ENCODE peak calls at places on chromosomes 7 and 10, in seven cellular contexts. One of them, this sample, is unnamed.

GRCh38 chr7:26187380-26188290 is 12.9 kb downstream of the HNRNPA2B1 start:
- DNase-seq in activated CD4-positive, alpha-beta T cell treated with anti-CD3 and anti-CD28 coated beads, Interleukin-2, amount 10 ng/mL, durations not matched to agents 7 days and 5 days: no peak
- DNase-seq in cardiac septum: no peak
- DNase-seq in SJCRH30: no peak
- DNase-seq in nephron progenitor cell: no peak
- DNase-seq in Caco-2: no peak
- DNase-seq in HuH-7: no peak
- DNase-seq in this sample: no peak

GRCh38 chr10:13904053-13904452 is 317.3 kb downstream of the PRPF18 start:
- DNase-seq in cardiac septum: no peak
- DNase-seq in activated CD4-positive, alpha-beta T cell treated with anti-CD3 and anti-CD28 coated beads, Interleukin-2, amount 10 ng/mL, durations not matched to agents 7 days and 5 days: no peak
- DNase-seq in SJCRH30: no peak
- DNase-seq in HuH-7: no peak
- DNase-seq in nephron progenitor cell: peak
- DNase-seq in Caco-2: no peak
- DNase-seq in this sample: no peak

GRCh38 chr10:70272925-70273316 is 10.9 kb downstream of the NPFFR1 start:
- DNase-seq in SJCRH30: no peak
- DNase-seq in nephron progenitor cell: no peak
- DNase-seq in activated CD4-positive, alpha-beta T cell treated with anti-CD3 and anti-CD28 coated beads, Interleukin-2, amount 10 ng/mL, durations not matched to agents 7 days and 5 days: peak
- DNase-seq in Caco-2: no peak
- DNase-seq in HuH-7: no peak
- DNase-seq in cardiac septum: no peak
- DNase-seq in this sample: no peak

GRCh38 chr10:24358022-24358421 is 149.1 kb downstream of the KIAA1217 start:
- DNase-seq in SJCRH30: no peak
- DNase-seq in activated CD4-positive, alpha-beta T cell treated with anti-CD3 and anti-CD28 coated beads, Interleukin-2, amount 10 ng/mL, durations not matched to agents 7 days and 5 days: no peak
- DNase-seq in nephron progenitor cell: no peak
- DNase-seq in HuH-7: no peak
- DNase-seq in cardiac septum: no peak
- DNase-seq in Caco-2: no peak
- DNase-seq in this sample: no peak

GRCh38 chr7:105963038-105963667 is at the start of gene CDHR3:
- DNase-seq in SJCRH30: no peak
- DNase-seq in activated CD4-positive, alpha-beta T cell treated with anti-CD3 and anti-CD28 coated beads, Interleukin-2, amount 10 ng/mL, durations not matched to agents 7 days and 5 days: no peak
- DNase-seq in HuH-7: peak
- DNase-seq in cardiac septum: no peak
- DNase-seq in nephron progenitor cell: no peak
- DNase-seq in Caco-2: no peak
- DNase-seq in this sample: no peak

GRCh38 chr10:44650576-44651394 is 260.4 kb upstream of the TMEM72 start:
- DNase-seq in HuH-7: no peak
- DNase-seq in activated CD4-positive, alpha-beta T cell treated with anti-CD3 and anti-CD28 coated beads, Interleukin-2, amount 10 ng/mL, durations not matched to agents 7 days and 5 days: no peak
- DNase-seq in Caco-2: no peak
- DNase-seq in cardiac septum: no peak
- DNase-seq in SJCRH30: no peak
- DNase-seq in nephron progenitor cell: no peak
- DNase-seq in this sample: peak

GRCh38 chr7:47285860-47286491 is 295.9 kb downstream of the TNS3 start:
- DNase-seq in HuH-7: no peak
- DNase-seq in nephron progenitor cell: no peak
- DNase-seq in Caco-2: no peak
- DNase-seq in cardiac septum: no peak
- DNase-seq in SJCRH30: no peak
- DNase-seq in activated CD4-positive, alpha-beta T cell treated with anti-CD3 and anti-CD28 coated beads, Interleukin-2, amount 10 ng/mL, durations not matched to agents 7 days and 5 days: no peak
- DNase-seq in this sample: peak

GRCh38 chr10:49360271-49361177 is 35.4 kb downstream of the DRGX start:
- DNase-seq in SJCRH30: peak
- DNase-seq in cardiac septum: no peak
- DNase-seq in activated CD4-positive, alpha-beta T cell treated with anti-CD3 and anti-CD28 coated beads, Interleukin-2, amount 10 ng/mL, durations not matched to agents 7 days and 5 days: no peak
- DNase-seq in nephron progenitor cell: no peak
- DNase-seq in Caco-2: no peak
- DNase-seq in HuH-7: no peak
- DNase-seq in this sample: no peak

GRCh38 chr7:24038993-24039392 is 245.0 kb upstream of the NPY start:
- DNase-seq in cardiac septum: no peak
- DNase-seq in nephron progenitor cell: no peak
- DNase-seq in HuH-7: no peak
- DNase-seq in activated CD4-positive, alpha-beta T cell treated with anti-CD3 and anti-CD28 coated beads, Interleukin-2, amount 10 ng/mL, durations not matched to agents 7 days and 5 days: no peak
- DNase-seq in SJCRH30: peak
- DNase-seq in Caco-2: no peak
- DNase-seq in this sample: no peak

GRCh38 chr10:86958831-86959736 is 685 bp downstream of the SNCG start:
- DNase-seq in HuH-7: no peak
- DNase-seq in Caco-2: peak
- DNase-seq in cardiac septum: no peak
- DNase-seq in nephron progenitor cell: no peak
- DNase-seq in activated CD4-positive, alpha-beta T cell treated with anti-CD3 and anti-CD28 coated beads, Interleukin-2, amount 10 ng/mL, durations not matched to agents 7 days and 5 days: no peak
- DNase-seq in SJCRH30: peak
- DNase-seq in this sample: peak

GRCh38 chr7:81161459-81162075 is 242.7 kb upstream of the SEMA3C start:
- DNase-seq in Caco-2: no peak
- DNase-seq in nephron progenitor cell: no peak
- DNase-seq in HuH-7: peak
- DNase-seq in activated CD4-positive, alpha-beta T cell treated with anti-CD3 and anti-CD28 coated beads, Interleukin-2, amount 10 ng/mL, durations not matched to agents 7 days and 5 days: no peak
- DNase-seq in cardiac septum: no peak
- DNase-seq in SJCRH30: peak
- DNase-seq in this sample: peak

GRCh38 chr7:3922175-3922635 is 621.2 kb downstream of the SDK1 start:
- DNase-seq in SJCRH30: peak
- DNase-seq in activated CD4-positive, alpha-beta T cell treated with anti-CD3 and anti-CD28 coated beads, Interleukin-2, amount 10 ng/mL, durations not matched to agents 7 days and 5 days: no peak
- DNase-seq in Caco-2: peak
- DNase-seq in cardiac septum: no peak
- DNase-seq in HuH-7: peak
- DNase-seq in nephron progenitor cell: peak
- DNase-seq in this sample: peak

GRCh38 chr10:24351883-24352778 is 143.2 kb downstream of the KIAA1217 start:
- DNase-seq in Caco-2: no peak
- DNase-seq in HuH-7: no peak
- DNase-seq in cardiac septum: no peak
- DNase-seq in nephron progenitor cell: no peak
- DNase-seq in activated CD4-positive, alpha-beta T cell treated with anti-CD3 and anti-CD28 coated beads, Interleukin-2, amount 10 ng/mL, durations not matched to agents 7 days and 5 days: no peak
- DNase-seq in SJCRH30: peak
- DNase-seq in this sample: no peak

GRCh38 chr10:96448021-96448457 is 65.7 kb downstream of the TLL2 start:
- DNase-seq in nephron progenitor cell: no peak
- DNase-seq in Caco-2: no peak
- DNase-seq in HuH-7: no peak
- DNase-seq in SJCRH30: peak
- DNase-seq in activated CD4-positive, alpha-beta T cell treated with anti-CD3 and anti-CD28 coated beads, Interleukin-2, amount 10 ng/mL, durations not matched to agents 7 days and 5 days: no peak
- DNase-seq in cardiac septum: no peak
- DNase-seq in this sample: no peak

GRCh38 chr7:101816499-101817030 is 861 bp upstream of the CUX1 start:
- DNase-seq in Caco-2: peak
- DNase-seq in HuH-7: peak
- DNase-seq in nephron progenitor cell: peak
- DNase-seq in SJCRH30: peak
- DNase-seq in activated CD4-positive, alpha-beta T cell treated with anti-CD3 and anti-CD28 coated beads, Interleukin-2, amount 10 ng/mL, durations not matched to agents 7 days and 5 days: no peak
- DNase-seq in cardiac septum: no peak
- DNase-seq in this sample: peak

GRCh38 chr10:14545827-14546226 is 215.1 kb upstream of the FRMD4A start:
- DNase-seq in SJCRH30: no peak
- DNase-seq in cardiac septum: no peak
- DNase-seq in nephron progenitor cell: no peak
- DNase-seq in Caco-2: no peak
- DNase-seq in activated CD4-positive, alpha-beta T cell treated with anti-CD3 and anti-CD28 coated beads, Interleukin-2, amount 10 ng/mL, durations not matched to agents 7 days and 5 days: no peak
- DNase-seq in HuH-7: no peak
- DNase-seq in this sample: peak

GRCh38 chr7:74031403-74032190 is 3.6 kb downstream of the ELN start:
- DNase-seq in HuH-7: no peak
- DNase-seq in activated CD4-positive, alpha-beta T cell treated with anti-CD3 and anti-CD28 coated beads, Interleukin-2, amount 10 ng/mL, durations not matched to agents 7 days and 5 days: no peak
- DNase-seq in nephron progenitor cell: no peak
- DNase-seq in Caco-2: no peak
- DNase-seq in SJCRH30: no peak
- DNase-seq in cardiac septum: no peak
- DNase-seq in this sample: no peak

GRCh38 chr10:33664070-33664469 is 329.6 kb upstream of the NRP1 start:
- DNase-seq in cardiac septum: no peak
- DNase-seq in nephron progenitor cell: no peak
- DNase-seq in SJCRH30: no peak
- DNase-seq in HuH-7: no peak
- DNase-seq in Caco-2: no peak
- DNase-seq in activated CD4-positive, alpha-beta T cell treated with anti-CD3 and anti-CD28 coated beads, Interleukin-2, amount 10 ng/mL, durations not matched to agents 7 days and 5 days: no peak
- DNase-seq in this sample: no peak

GRCh38 chr10:124053971-124054370 is 39.4 kb downstream of the CHST15 start:
- DNase-seq in SJCRH30: no peak
- DNase-seq in Caco-2: no peak
- DNase-seq in nephron progenitor cell: no peak
- DNase-seq in cardiac septum: no peak
- DNase-seq in HuH-7: no peak
- DNase-seq in activated CD4-positive, alpha-beta T cell treated with anti-CD3 and anti-CD28 coated beads, Interleukin-2, amount 10 ng/mL, durations not matched to agents 7 days and 5 days: no peak
- DNase-seq in this sample: no peak

GRCh38 chr10:122490786-122491680 is 29.7 kb downstream of the HTRA1 start:
- DNase-seq in SJCRH30: no peak
- DNase-seq in Caco-2: no peak
- DNase-seq in HuH-7: no peak
- DNase-seq in nephron progenitor cell: no peak
- DNase-seq in activated CD4-positive, alpha-beta T cell treated with anti-CD3 and anti-CD28 coated beads, Interleukin-2, amount 10 ng/mL, durations not matched to agents 7 days and 5 days: peak
- DNase-seq in cardiac septum: no peak
- DNase-seq in this sample: peak

GRCh38 chr10:124074471-124075109 is 18.8 kb downstream of the CHST15 start:
- DNase-seq in Caco-2: no peak
- DNase-seq in nephron progenitor cell: no peak
- DNase-seq in SJCRH30: no peak
- DNase-seq in HuH-7: no peak
- DNase-seq in activated CD4-positive, alpha-beta T cell treated with anti-CD3 and anti-CD28 coated beads, Interleukin-2, amount 10 ng/mL, durations not matched to agents 7 days and 5 days: peak
- DNase-seq in cardiac septum: peak
- DNase-seq in this sample: no peak

GRCh38 chr10:101903827-101904520 is 60.4 kb upstream of the KCNIP2 start:
- DNase-seq in HuH-7: no peak
- DNase-seq in activated CD4-positive, alpha-beta T cell treated with anti-CD3 and anti-CD28 coated beads, Interleukin-2, amount 10 ng/mL, durations not matched to agents 7 days and 5 days: peak
- DNase-seq in SJCRH30: peak
- DNase-seq in cardiac septum: no peak
- DNase-seq in nephron progenitor cell: no peak
- DNase-seq in Caco-2: no peak
- DNase-seq in this sample: no peak

GRCh38 chr7:89602984-89603383 is 551.3 kb upstream of the STEAP1 start:
- DNase-seq in nephron progenitor cell: no peak
- DNase-seq in SJCRH30: no peak
- DNase-seq in cardiac septum: no peak
- DNase-seq in Caco-2: no peak
- DNase-seq in HuH-7: no peak
- DNase-seq in activated CD4-positive, alpha-beta T cell treated with anti-CD3 and anti-CD28 coated beads, Interleukin-2, amount 10 ng/mL, durations not matched to agents 7 days and 5 days: no peak
- DNase-seq in this sample: no peak

GRCh38 chr10:72306215-72306760 is 32.6 kb downstream of the DDIT4 start:
- DNase-seq in nephron progenitor cell: no peak
- DNase-seq in SJCRH30: no peak
- DNase-seq in HuH-7: no peak
- DNase-seq in cardiac septum: no peak
- DNase-seq in activated CD4-positive, alpha-beta T cell treated with anti-CD3 and anti-CD28 coated beads, Interleukin-2, amount 10 ng/mL, durations not matched to agents 7 days and 5 days: no peak
- DNase-seq in Caco-2: no peak
- DNase-seq in this sample: no peak

GRCh38 chr7:8773518-8773917 is 340.1 kb downstream of the NXPH1 start:
- DNase-seq in SJCRH30: no peak
- DNase-seq in nephron progenitor cell: no peak
- DNase-seq in Caco-2: no peak
- DNase-seq in HuH-7: no peak
- DNase-seq in activated CD4-positive, alpha-beta T cell treated with anti-CD3 and anti-CD28 coated beads, Interleukin-2, amount 10 ng/mL, durations not matched to agents 7 days and 5 days: no peak
- DNase-seq in cardiac septum: no peak
- DNase-seq in this sample: no peak

GRCh38 chr10:129105266-129105665 is 361.8 kb upstream of the MGMT start:
- DNase-seq in activated CD4-positive, alpha-beta T cell treated with anti-CD3 and anti-CD28 coated beads, Interleukin-2, amount 10 ng/mL, durations not matched to agents 7 days and 5 days: no peak
- DNase-seq in SJCRH30: no peak
- DNase-seq in nephron progenitor cell: no peak
- DNase-seq in cardiac septum: no peak
- DNase-seq in Caco-2: no peak
- DNase-seq in HuH-7: no peak
- DNase-seq in this sample: no peak

GRCh38 chr7:44287488-44288380 is 37.7 kb downstream of the CAMK2B start:
- DNase-seq in HuH-7: no peak
- DNase-seq in nephron progenitor cell: no peak
- DNase-seq in SJCRH30: peak
- DNase-seq in activated CD4-positive, alpha-beta T cell treated with anti-CD3 and anti-CD28 coated beads, Interleukin-2, amount 10 ng/mL, durations not matched to agents 7 days and 5 days: no peak
- DNase-seq in Caco-2: peak
- DNase-seq in cardiac septum: peak
- DNase-seq in this sample: no peak

GRCh38 chr10:80535671-80536360 is 1.9 kb upstream of the SH2D4B start:
- DNase-seq in Caco-2: peak
- DNase-seq in nephron progenitor cell: no peak
- DNase-seq in HuH-7: no peak
- DNase-seq in cardiac septum: peak
- DNase-seq in SJCRH30: no peak
- DNase-seq in activated CD4-positive, alpha-beta T cell treated with anti-CD3 and anti-CD28 coated beads, Interleukin-2, amount 10 ng/mL, durations not matched to agents 7 days and 5 days: peak
- DNase-seq in this sample: peak

GRCh38 chr7:123712619-123713018 is 36.2 kb downstream of the WASL start:
- DNase-seq in nephron progenitor cell: no peak
- DNase-seq in HuH-7: no peak
- DNase-seq in cardiac septum: no peak
- DNase-seq in SJCRH30: no peak
- DNase-seq in Caco-2: no peak
- DNase-seq in activated CD4-positive, alpha-beta T cell treated with anti-CD3 and anti-CD28 coated beads, Interleukin-2, amount 10 ng/mL, durations not matched to agents 7 days and 5 days: no peak
- DNase-seq in this sample: peak

This sample was measured in AG20443.